ENCODE peak calls at places on chromosomes 2 and 18, in ten cellular contexts. One of them, this sample, is unnamed.
A peak's percentile ranks its signal among the peaks of the same experiment; 100 is the strongest.

GRCh38 chr2:213627835-213628234 is 343.6 kb downstream of the SPAG16 start:
- DNase-seq in K562: no peak
- DNase-seq in GM12878: peak; percentile 7
- DNase-seq in GM12865: peak; percentile 11
- DNase-seq in colonic mucosa: no peak
- DNase-seq in uterus: no peak
- DNase-seq in coronary artery: no peak
- DNase-seq in tibial nerve: no peak
- DNase-seq in adrenal gland: no peak
- DNase-seq in neural progenitor cell: no peak
- DNase-seq in this sample: no peak

GRCh38 chr2:179788104-179788503 is 73.3 kb downstream of the ZNF385B start:
- DNase-seq in K562: peak; percentile 45
- DNase-seq in GM12878: no peak
- DNase-seq in GM12865: no peak
- DNase-seq in colonic mucosa: no peak
- DNase-seq in uterus: no peak
- DNase-seq in coronary artery: no peak
- DNase-seq in tibial nerve: no peak
- DNase-seq in adrenal gland: no peak
- DNase-seq in neural progenitor cell: no peak
- DNase-seq in this sample: no peak

GRCh38 chr2:207227062-207227748 is 61.5 kb upstream of the KLF7 start:
- DNase-seq in K562: no peak
- DNase-seq in GM12878: no peak
- DNase-seq in GM12865: peak; percentile 47
- DNase-seq in colonic mucosa: no peak
- DNase-seq in uterus: peak; percentile 48
- DNase-seq in coronary artery: no peak
- DNase-seq in tibial nerve: no peak
- DNase-seq in adrenal gland: no peak
- DNase-seq in neural progenitor cell: peak; percentile 85
- DNase-seq in this sample: no peak

GRCh38 chr2:196798980-196799379 is 503 bp downstream of the GTF3C3 start:
- DNase-seq in K562: peak; percentile 9
- DNase-seq in GM12878: no peak
- DNase-seq in GM12865: no peak
- DNase-seq in colonic mucosa: no peak
- DNase-seq in uterus: no peak
- DNase-seq in coronary artery: no peak
- DNase-seq in tibial nerve: no peak
- DNase-seq in adrenal gland: no peak
- DNase-seq in neural progenitor cell: peak; percentile 11
- DNase-seq in this sample: no peak

GRCh38 chr2:48279347-48279746 is 250.6 kb upstream of the STON1 start:
- DNase-seq in K562: peak; percentile 32
- DNase-seq in GM12878: no peak
- DNase-seq in GM12865: no peak
- DNase-seq in colonic mucosa: no peak
- DNase-seq in uterus: no peak
- DNase-seq in coronary artery: no peak
- DNase-seq in tibial nerve: no peak
- DNase-seq in adrenal gland: no peak
- DNase-seq in neural progenitor cell: peak; percentile 58
- DNase-seq in this sample: no peak

GRCh38 chr2:105328281-105329196 is 996 bp downstream of the TGFBRAP1 start:
- DNase-seq in K562: peak; percentile 45
- DNase-seq in GM12878: no peak
- DNase-seq in GM12865: peak; percentile 69
- DNase-seq in colonic mucosa: peak; percentile 54
- DNase-seq in uterus: no peak
- DNase-seq in coronary artery: no peak
- DNase-seq in tibial nerve: peak; percentile 36
- DNase-seq in adrenal gland: no peak
- DNase-seq in neural progenitor cell: no peak
- DNase-seq in this sample: peak; percentile 47

GRCh38 chr2:231059756-231060155 is 3.1 kb downstream of the PSMD1 start:
- DNase-seq in K562: no peak
- DNase-seq in GM12878: no peak
- DNase-seq in GM12865: no peak
- DNase-seq in colonic mucosa: no peak
- DNase-seq in uterus: no peak
- DNase-seq in coronary artery: no peak
- DNase-seq in tibial nerve: no peak
- DNase-seq in adrenal gland: no peak
- DNase-seq in neural progenitor cell: no peak
- DNase-seq in this sample: no peak

GRCh38 chr2:158464426-158465281 is 7.9 kb downstream of the PKP4 start:
- DNase-seq in K562: peak; percentile 58
- DNase-seq in GM12878: no peak
- DNase-seq in GM12865: peak; percentile 46
- DNase-seq in colonic mucosa: no peak
- DNase-seq in uterus: no peak
- DNase-seq in coronary artery: no peak
- DNase-seq in tibial nerve: no peak
- DNase-seq in adrenal gland: no peak
- DNase-seq in neural progenitor cell: peak; percentile 30
- DNase-seq in this sample: no peak

DNA sequence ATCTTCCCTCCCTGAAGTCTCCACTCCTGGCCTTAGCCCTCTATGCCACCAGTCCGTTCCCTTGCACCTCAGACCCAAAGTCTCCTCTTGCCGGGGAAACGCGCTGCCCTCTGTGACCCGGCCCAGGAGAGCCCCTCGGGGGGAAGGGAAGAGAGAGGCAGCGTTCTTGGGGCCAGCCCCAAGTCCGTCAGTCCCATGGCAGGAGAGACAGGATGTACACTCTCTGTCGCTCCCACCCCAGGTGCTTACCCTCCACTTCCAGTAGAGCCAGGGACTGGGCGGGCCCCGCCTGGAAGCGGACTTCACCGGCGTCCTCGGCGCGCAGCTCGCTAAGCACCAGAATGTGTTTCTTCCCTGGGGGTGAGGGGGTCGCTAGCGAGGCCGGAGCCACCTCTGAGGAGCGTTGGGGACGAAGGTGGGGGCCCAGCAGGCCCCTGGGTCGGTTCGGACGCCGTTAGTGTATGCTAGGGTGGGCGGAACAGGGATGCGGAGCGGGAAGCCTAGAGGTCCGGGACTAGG is 8.1 kb downstream of the TMEM198 start:
- DNase-seq in K562: no peak
- DNase-seq in GM12878: no peak
- DNase-seq in GM12865: no peak
- DNase-seq in colonic mucosa: peak; percentile 22
- DNase-seq in uterus: no peak
- DNase-seq in coronary artery: no peak
- DNase-seq in tibial nerve: no peak
- DNase-seq in adrenal gland: no peak
- DNase-seq in neural progenitor cell: no peak
- DNase-seq in this sample: peak; percentile 36
- H3K4me3 ChIP-seq in K562: peak overlapping the region; percentile 68
- H3K4me3 ChIP-seq in GM12878: peak overlapping the region; percentile 57
- H3K4me3 ChIP-seq in GM12865: peak overlapping the region; percentile 45
- H3K4me3 ChIP-seq in colonic mucosa: peak overlapping the region; percentile 60
- H3K4me3 ChIP-seq in uterus: peak overlapping the region; percentile 45
- H3K4me3 ChIP-seq in coronary artery: peak overlapping the region; percentile 82
- H3K4me3 ChIP-seq in tibial nerve: peak overlapping the region; percentile 50
- H3K4me3 ChIP-seq in adrenal gland: no peak overlapping the region
- H3K4me3 ChIP-seq in neural progenitor cell: peak overlapping the region; percentile 82
- H3K4me3 ChIP-seq in this sample: peak overlapping the region; percentile 59

GRCh38 chr18:23690505-23691068 is 1.3 kb downstream of the LAMA3 start:
- DNase-seq in K562: no peak
- DNase-seq in GM12878: no peak
- DNase-seq in GM12865: no peak
- DNase-seq in colonic mucosa: no peak
- DNase-seq in uterus: peak; percentile 26
- DNase-seq in coronary artery: peak; percentile 70
- DNase-seq in tibial nerve: no peak
- DNase-seq in adrenal gland: no peak
- DNase-seq in neural progenitor cell: peak; percentile 34
- DNase-seq in this sample: no peak
- H3K4me3 ChIP-seq in K562: no peak overlapping the region
- H3K4me3 ChIP-seq in GM12878: no peak overlapping the region
- H3K4me3 ChIP-seq in GM12865: no peak overlapping the region
- H3K4me3 ChIP-seq in colonic mucosa: no peak overlapping the region
- H3K4me3 ChIP-seq in uterus: peak overlapping the region; percentile 57
- H3K4me3 ChIP-seq in coronary artery: peak overlapping the region; percentile 79
- H3K4me3 ChIP-seq in tibial nerve: peak overlapping the region; percentile 54
- H3K4me3 ChIP-seq in adrenal gland: no peak overlapping the region
- H3K4me3 ChIP-seq in neural progenitor cell: peak overlapping the region; percentile 62
- H3K4me3 ChIP-seq in this sample: no peak overlapping the region

GRCh38 chr2:187296869-187297268 is 151.2 kb downstream of the CALCRL start:
- DNase-seq in K562: no peak
- DNase-seq in GM12878: no peak
- DNase-seq in GM12865: no peak
- DNase-seq in colonic mucosa: no peak
- DNase-seq in uterus: no peak
- DNase-seq in coronary artery: no peak
- DNase-seq in tibial nerve: no peak
- DNase-seq in adrenal gland: no peak
- DNase-seq in neural progenitor cell: no peak
- DNase-seq in this sample: no peak
- H3K4me3 ChIP-seq in K562: no peak overlapping the region
- H3K4me3 ChIP-seq in GM12878: no peak overlapping the region
- H3K4me3 ChIP-seq in GM12865: no peak overlapping the region
- H3K4me3 ChIP-seq in colonic mucosa: no peak overlapping the region
- H3K4me3 ChIP-seq in uterus: no peak overlapping the region
- H3K4me3 ChIP-seq in coronary artery: no peak overlapping the region
- H3K4me3 ChIP-seq in tibial nerve: no peak overlapping the region
- H3K4me3 ChIP-seq in adrenal gland: no peak overlapping the region
- H3K4me3 ChIP-seq in neural progenitor cell: no peak overlapping the region
- H3K4me3 ChIP-seq in this sample: no peak overlapping the region

GRCh38 chr2:95075440-95075885 is 46.1 kb downstream of the MRPS5 start:
- DNase-seq in K562: no peak
- DNase-seq in GM12878: no peak
- DNase-seq in GM12865: no peak
- DNase-seq in colonic mucosa: no peak
- DNase-seq in uterus: no peak
- DNase-seq in coronary artery: no peak
- DNase-seq in tibial nerve: no peak
- DNase-seq in adrenal gland: no peak
- DNase-seq in neural progenitor cell: no peak
- DNase-seq in this sample: no peak

GRCh38 chr2:95079455-95079776 is 42.2 kb downstream of the MRPS5 start:
- DNase-seq in K562: no peak
- DNase-seq in GM12878: no peak
- DNase-seq in GM12865: no peak
- DNase-seq in colonic mucosa: no peak
- DNase-seq in uterus: no peak
- DNase-seq in coronary artery: no peak
- DNase-seq in tibial nerve: no peak
- DNase-seq in adrenal gland: no peak
- DNase-seq in neural progenitor cell: no peak
- DNase-seq in this sample: no peak

GRCh38 chr2:95077893-95078603 is 43.6 kb downstream of the MRPS5 start:
- DNase-seq in K562: no peak
- DNase-seq in GM12878: no peak
- DNase-seq in GM12865: no peak
- DNase-seq in colonic mucosa: no peak
- DNase-seq in uterus: no peak
- DNase-seq in coronary artery: no peak
- DNase-seq in tibial nerve: no peak
- DNase-seq in adrenal gland: no peak
- DNase-seq in neural progenitor cell: no peak
- DNase-seq in this sample: no peak

GRCh38 chr2:95076705-95077520 is 44.7 kb downstream of the MRPS5 start:
- DNase-seq in K562: peak; percentile 73
- DNase-seq in GM12878: no peak
- DNase-seq in GM12865: peak; percentile 81
- DNase-seq in colonic mucosa: peak; percentile 92
- DNase-seq in uterus: peak; percentile 30
- DNase-seq in coronary artery: no peak
- DNase-seq in tibial nerve: peak; percentile 76
- DNase-seq in adrenal gland: peak; percentile 70
- DNase-seq in neural progenitor cell: peak; percentile 85
- DNase-seq in this sample: peak; percentile 69

GRCh38 chr2:95077521-95077807 is 44.1 kb downstream of the MRPS5 start:
- DNase-seq in K562: peak; percentile 17
- DNase-seq in GM12878: no peak
- DNase-seq in GM12865: peak; percentile 36
- DNase-seq in colonic mucosa: no peak
- DNase-seq in uterus: no peak
- DNase-seq in coronary artery: no peak
- DNase-seq in tibial nerve: no peak
- DNase-seq in adrenal gland: no peak
- DNase-seq in neural progenitor cell: peak; percentile 15
- DNase-seq in this sample: no peak
- H3K4me3 ChIP-seq in K562: no peak overlapping the region
- H3K4me3 ChIP-seq in GM12878: no peak overlapping the region
- H3K4me3 ChIP-seq in GM12865: no peak overlapping the region
- H3K4me3 ChIP-seq in colonic mucosa: no peak overlapping the region
- H3K4me3 ChIP-seq in uterus: no peak overlapping the region
- H3K4me3 ChIP-seq in coronary artery: no peak overlapping the region
- H3K4me3 ChIP-seq in tibial nerve: no peak overlapping the region
- H3K4me3 ChIP-seq in adrenal gland: no peak overlapping the region
- H3K4me3 ChIP-seq in neural progenitor cell: peak overlapping the region; percentile 75
- H3K4me3 ChIP-seq in this sample: no peak overlapping the region